ENCODE peak calls at places on chromosome 5, in five cellular contexts. G, T, E, W and U are unnamed samples.

GRCh38 chr5:180787025-180787424 is 15.6 kb downstream of the MGAT1 start:
- DNase-seq in E (no peak), T (no peak), W (no peak), G (peak), U (no peak)

GRCh38 chr5:6396043-6396442 is 17.7 kb upstream of the MED10 start:
- DNase-seq in G (no peak), T (no peak), W (no peak), E (no peak), U (no peak)

GRCh38 chr5:41843456-41844112 is 26.6 kb downstream of the OXCT1 start:
- DNase-seq in G (peak), T (no peak), E (peak), W (no peak), U (no peak)

GRCh38 chr5:174412374-174412773 is 312.0 kb upstream of the MSX2 start:
- DNase-seq in E (no peak), T (no peak), W (no peak), G (peak), U (no peak)

GRCh38 chr5:143262393-143263174 is 140.9 kb downstream of the NR3C1 start:
- DNase-seq in T (no peak), G (peak), W (no peak), E (no peak), U (no peak)

GRCh38 chr5:155040984-155041383 is 27.4 kb downstream of the KIF4B start:
- DNase-seq in W (no peak), T (no peak), E (no peak), G (no peak), U (no peak)

GRCh38 chr5:163789870-163790269 is 284.5 kb downstream of the MAT2B start:
- DNase-seq in E (no peak), G (no peak), W (no peak), T (no peak), U (no peak)

GRCh38 chr5:170420809-170421412 is 31.7 kb upstream of the KCNMB1 start:
- DNase-seq in W (peak), T (peak), E (peak), G (peak), U (peak)

GRCh38 chr5:132396589-132397001 is 27.1 kb downstream of the SLC22A5 start:
- DNase-seq in E (no peak), W (no peak), G (peak), T (no peak), U (no peak)

GRCh38 chr5:91162534-91163381 is 220.4 kb downstream of the ARRDC3 start:
- DNase-seq in G (peak), W (no peak), T (peak), E (peak), U (peak)

GRCh38 chr5:153613143-153613542 is 122.7 kb downstream of the GRIA1 start:
- DNase-seq in G (peak), E (no peak), T (no peak), W (no peak), U (no peak)

GRCh38 chr5:58999804-59000595 is 417.1 kb downstream of the RAB3C start:
- DNase-seq in E (no peak), G (no peak), W (peak), T (no peak), U (no peak)

GRCh38 chr5:52708463-52708862 is 79.3 kb upstream of the ITGA1 start:
- DNase-seq in T (no peak), G (peak), E (no peak), W (no peak), U (no peak)

GRCh38 chr5:14112998-14113652 is 30.0 kb upstream of the TRIO start:
- DNase-seq in E (no peak), W (no peak), G (no peak), T (no peak), U (no peak)

GRCh38 chr5:100406640-100407039 is 128.5 kb upstream of the FAM174A start:
- DNase-seq in W (no peak), G (no peak), E (no peak), T (no peak), U (no peak)

GRCh38 chr5:132760043-132760420 is 12.8 kb downstream of the CCNI2 start:
- DNase-seq in T (no peak), W (no peak), G (no peak), E (no peak), U (no peak)

GRCh38 chr5:113034182-113034773 is 57.7 kb downstream of the DCP2 start:
- DNase-seq in G (peak), E (no peak), T (no peak), W (no peak), U (no peak)

GRCh38 chr5:55036477-55036876 is 12.4 kb downstream of the GZMK start:
- DNase-seq in G (peak), T (no peak), E (no peak), W (no peak), U (no peak)

GRCh38 chr5:76145945-76146344 is 62.8 kb downstream of the SV2C start:
- DNase-seq in G (peak), E (no peak), T (no peak), W (no peak), U (no peak)

GRCh38 chr5:9621379-9621903 is 8.7 kb downstream of the TAS2R1 start:
- DNase-seq in G (peak), W (no peak), E (no peak), T (no peak), U (no peak)